ENCODE peak calls at places on chromosomes 5 and 9, in five cellular contexts. F is endothelial cell of umbilical vein, R is psoas muscle, Y is body of pancreas, B is PC-3. K is an unnamed sample.
A peak's percentile ranks its signal among the peaks of the same experiment; 100 is the strongest.

GRCh38 chr5:139911425-139912120 is 116.0 kb downstream of the PSD2 start:
- DNase-seq in F (no peak), Y (no peak), B (peak; percentile 9), R (no peak), K (no peak)

GRCh38 chr5:76790632-76791290 is 28.1 kb upstream of the F2RL1 start:
- DNase-seq in R (no peak), B (peak; percentile 93), Y (no peak), F (peak; percentile 98), K (no peak)

GRCh38 chr5:16418471-16418922 is 47.1 kb downstream of the ZNF622 start:
- DNase-seq in R (no peak), Y (peak; percentile 69), F (no peak), B (no peak), K (no peak)

GRCh38 chr9:20570756-20571155 is 51.5 kb downstream of the MLLT3 start:
- DNase-seq in Y (no peak), R (no peak), F (peak; percentile 16), B (peak; percentile 58), K (no peak)

GRCh38 chr5:158819095-158819494 is 280.6 kb downstream of the EBF1 start:
- DNase-seq in F (no peak), Y (no peak), R (no peak), B (no peak), K (no peak)

GRCh38 chr9:96883922-96884321 is 29.6 kb upstream of the ZNF782 start:
- DNase-seq in R (no peak), B (no peak), F (no peak), Y (no peak), K (no peak)

GRCh38 chr9:124805186-124805585 is 28.3 kb downstream of the OLFML2A start:
- DNase-seq in R (no peak), Y (no peak), B (no peak), F (no peak), K (no peak)

GRCh38 chr5:82991059-82991458 is 86.1 kb downstream of the TMEM167A start:
- DNase-seq in Y (no peak), F (no peak), B (no peak), R (no peak), K (no peak)

GRCh38 chr5:34490501-34491250 is 165.5 kb upstream of the RAI14 start:
- DNase-seq in R (no peak), F (no peak), B (no peak), Y (no peak), K (no peak)

GRCh38 chr9:125932012-125932411 is 184.8 kb downstream of the PBX3 start:
- DNase-seq in R (no peak), B (peak; percentile 96), F (peak; percentile 93), Y (peak; percentile 11), K (no peak)

GRCh38 chr9:121895836-121896544 is 197.1 kb downstream of the TTLL11 start:
- DNase-seq in R (no peak), B (no peak), Y (peak; percentile 76), F (peak; percentile 39), K (no peak)

GRCh38 chr5:140882591-140882899 is 621 bp downstream of the PCDHA13 start:
- DNase-seq in B (peak; percentile 81), R (no peak), F (no peak), Y (no peak), K (no peak)

GRCh38 chr9:78677326-78677725 is 380.4 kb downstream of the PSAT1 start:
- DNase-seq in B (no peak), F (no peak), R (no peak), Y (no peak), K (no peak)

GRCh38 chr9:23752859-23753258 is 73.2 kb downstream of the ELAVL2 start:
- DNase-seq in R (no peak), Y (no peak), B (no peak), F (no peak), K (no peak)

GRCh38 chr9:7671847-7672246 is 127.7 kb downstream of the DMAC1 start:
- DNase-seq in R (no peak), F (no peak), B (no peak), Y (no peak), K (no peak)

GRCh38 chr5:2007437-2007905 is 124.7 kb upstream of the IRX4 start:
- DNase-seq in Y (no peak), F (no peak), B (no peak), R (no peak), K (no peak)

GRCh38 chr5:3027866-3028635 is 276.6 kb upstream of the IRX2 start:
- DNase-seq in F (no peak), R (no peak), B (no peak), Y (no peak), K (no peak)

GRCh38 chr5:179343902-179344300 is 1.4 kb downstream of the ADAMTS2 start:
- DNase-seq in F (no peak), R (no peak), Y (peak; percentile 22), B (no peak), K (no peak)

GRCh38 chr5:16547200-16547842 is 69.5 kb downstream of the RETREG1 start:
- DNase-seq in Y (no peak), R (no peak), B (no peak), F (no peak), K (no peak)

GRCh38 chr5:88761269-88761880 is 121.6 kb downstream of the MEF2C start:
- DNase-seq in R (no peak), F (no peak), B (peak; percentile 45), Y (no peak), K (no peak)

GRCh38 chr9:112175796-112176315 is 759 bp upstream of the SUSD1 start:
- DNase-seq in F (no peak), R (no peak), Y (no peak), B (no peak), K (no peak)

GRCh38 chr5:82351754-82352145 is 73.6 kb upstream of the RPS23 start:
- DNase-seq in B (peak; percentile 85), R (no peak), F (peak; percentile 85), Y (no peak), K (no peak)

DNA sequence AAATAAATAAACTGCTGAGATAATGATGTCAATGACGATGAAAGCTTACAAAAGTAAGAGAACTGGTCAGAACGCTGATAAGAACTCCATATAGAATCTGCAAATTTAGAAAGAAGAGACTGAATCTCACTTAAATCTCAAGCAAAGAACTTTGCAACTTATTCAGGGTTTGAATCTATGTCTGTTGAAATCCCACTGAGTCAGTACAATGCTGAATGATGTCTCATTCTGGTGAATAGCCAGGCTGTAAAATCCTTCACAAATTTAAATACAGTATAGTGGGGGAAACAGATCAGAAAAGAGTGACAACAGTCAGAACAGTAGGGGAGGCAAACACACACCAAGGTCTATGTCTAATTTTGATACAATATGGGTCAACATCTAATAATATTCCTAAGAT is 38.9 kb upstream of the NR3C1 start:
- DNase-seq in F (no peak), Y (no peak), R (no peak), B (no peak), K (no peak)
- H3K4me1 ChIP-seq in F (no peaks in the 10 kb centered on the region), Y (no peaks in the 10 kb centered on the region), R (no peaks in the 10 kb centered on the region), B (peaks cover 2% of the 10 kb centered on the region), K (no peaks in the 10 kb centered on the region)

GRCh38 chr5:14347522-14347921 is 204.4 kb downstream of the TRIO start:
- DNase-seq in F (no peak), R (no peak), B (no peak), Y (no peak), K (no peak)
- H3K27ac ChIP-seq in F (no peak overlapping the region), R (no peak overlapping the region), B (no peak overlapping the region), Y (no peak overlapping the region), K (no peak overlapping the region)

GRCh38 chr5:106269252-106269843 is 1401.4 kb downstream of the EFNA5 start:
- DNase-seq in Y (no peak), F (peak; percentile 43), B (peak; percentile 65), R (no peak), K (no peak)
- TF ChIP-seq CTCF in Y (no peak), F (peak; percentile 53), B (peak; percentile 79), R (peak; percentile 59), K (peak; percentile 31)

GRCh38 chr9:93097496-93098205 is 1.6 kb downstream of the CARD19 start:
- DNase-seq in B (peak; percentile 9), R (peak; percentile 58), Y (peak; percentile 7), F (peak; percentile 15), K (peak; percentile 49)
- H3K4me1 ChIP-seq in B (peaks cover 24% of the 10 kb centered on the region), R (peaks cover 32% of the 10 kb centered on the region), Y (peaks cover 38% of the 10 kb centered on the region), F (peaks cover 34% of the 10 kb centered on the region), K (peaks cover 63% of the 10 kb centered on the region)

K was measured in lower lobe of right lung.